ENCODE peak calls at places on chromosomes 6 and 20, in seven cellular contexts. One of them, this sample, is unnamed.

GRCh38 chr6:88371480-88371879 is 205.3 kb upstream of the CNR1 start:
- DNase-seq in upper lobe of right lung: no peak
- DNase-seq in coronary artery: no peak
- DNase-seq in heart right ventricle: no peak
- DNase-seq in progenitor cell of endocrine pancreas: no peak
- DNase-seq in IMR-90: no peak
- DNase-seq in hepatocyte: no peak
- DNase-seq in this sample: no peak

GRCh38 chr6:170230520-170231390 is 60.1 kb downstream of the DLL1 start:
- DNase-seq in coronary artery: no peak
- DNase-seq in progenitor cell of endocrine pancreas: no peak
- DNase-seq in hepatocyte: no peak
- DNase-seq in upper lobe of right lung: peak
- DNase-seq in IMR-90: no peak
- DNase-seq in heart right ventricle: peak
- DNase-seq in this sample: no peak

GRCh38 chr20:3129094-3129493 is 30.6 kb downstream of the FASTKD5 start:
- DNase-seq in heart right ventricle: no peak
- DNase-seq in hepatocyte: no peak
- DNase-seq in coronary artery: no peak
- DNase-seq in progenitor cell of endocrine pancreas: no peak
- DNase-seq in IMR-90: no peak
- DNase-seq in upper lobe of right lung: no peak
- DNase-seq in this sample: no peak

GRCh38 chr6:136613477-136613876 is 63.3 kb upstream of the MAP7 start:
- DNase-seq in coronary artery: no peak
- DNase-seq in IMR-90: peak
- DNase-seq in upper lobe of right lung: no peak
- DNase-seq in hepatocyte: no peak
- DNase-seq in heart right ventricle: no peak
- DNase-seq in progenitor cell of endocrine pancreas: no peak
- DNase-seq in this sample: no peak

GRCh38 chr6:32819729-32820128 is 2.9 kb upstream of the HLA-DOB start:
- DNase-seq in coronary artery: no peak
- DNase-seq in IMR-90: peak
- DNase-seq in progenitor cell of endocrine pancreas: no peak
- DNase-seq in hepatocyte: no peak
- DNase-seq in upper lobe of right lung: no peak
- DNase-seq in heart right ventricle: no peak
- DNase-seq in this sample: no peak

GRCh38 chr6:151067684-151068596 is 171.8 kb upstream of the AKAP12 start:
- DNase-seq in IMR-90: peak
- DNase-seq in hepatocyte: no peak
- DNase-seq in progenitor cell of endocrine pancreas: no peak
- DNase-seq in upper lobe of right lung: no peak
- DNase-seq in heart right ventricle: peak
- DNase-seq in coronary artery: peak
- DNase-seq in this sample: no peak

GRCh38 chr20:61439251-61439650 is 187.2 kb downstream of the CDH4 start:
- DNase-seq in progenitor cell of endocrine pancreas: no peak
- DNase-seq in heart right ventricle: no peak
- DNase-seq in upper lobe of right lung: no peak
- DNase-seq in IMR-90: no peak
- DNase-seq in hepatocyte: no peak
- DNase-seq in coronary artery: no peak
- DNase-seq in this sample: no peak

GRCh38 chr6:150719099-150719767 is 119.5 kb downstream of the PLEKHG1 start:
- DNase-seq in hepatocyte: no peak
- DNase-seq in IMR-90: peak
- DNase-seq in heart right ventricle: no peak
- DNase-seq in coronary artery: no peak
- DNase-seq in progenitor cell of endocrine pancreas: no peak
- DNase-seq in upper lobe of right lung: no peak
- DNase-seq in this sample: no peak

GRCh38 chr6:14212020-14212419 is 94.4 kb downstream of the CD83 start:
- DNase-seq in heart right ventricle: no peak
- DNase-seq in upper lobe of right lung: no peak
- DNase-seq in IMR-90: no peak
- DNase-seq in coronary artery: no peak
- DNase-seq in progenitor cell of endocrine pancreas: no peak
- DNase-seq in hepatocyte: no peak
- DNase-seq in this sample: no peak

GRCh38 chr6:133632206-133632605 is 256.7 kb upstream of the TCF21 start:
- DNase-seq in heart right ventricle: no peak
- DNase-seq in progenitor cell of endocrine pancreas: no peak
- DNase-seq in IMR-90: peak
- DNase-seq in hepatocyte: peak
- DNase-seq in coronary artery: no peak
- DNase-seq in upper lobe of right lung: no peak
- DNase-seq in this sample: no peak

GRCh38 chr20:8361008-8361652 is 229.1 kb downstream of the PLCB1 start:
- DNase-seq in progenitor cell of endocrine pancreas: no peak
- DNase-seq in IMR-90: peak
- DNase-seq in hepatocyte: no peak
- DNase-seq in upper lobe of right lung: no peak
- DNase-seq in heart right ventricle: no peak
- DNase-seq in coronary artery: no peak
- DNase-seq in this sample: no peak

GRCh38 chr20:8357703-8358102 is 225.6 kb downstream of the PLCB1 start:
- DNase-seq in hepatocyte: no peak
- DNase-seq in heart right ventricle: no peak
- DNase-seq in upper lobe of right lung: no peak
- DNase-seq in IMR-90: no peak
- DNase-seq in progenitor cell of endocrine pancreas: no peak
- DNase-seq in coronary artery: no peak
- DNase-seq in this sample: no peak

GRCh38 chr20:8362457-8362856 is 230.4 kb downstream of the PLCB1 start:
- DNase-seq in IMR-90: no peak
- DNase-seq in progenitor cell of endocrine pancreas: no peak
- DNase-seq in hepatocyte: no peak
- DNase-seq in heart right ventricle: no peak
- DNase-seq in coronary artery: no peak
- DNase-seq in upper lobe of right lung: no peak
- DNase-seq in this sample: no peak

GRCh38 chr20:8361779-8362178 is 229.7 kb downstream of the PLCB1 start:
- DNase-seq in heart right ventricle: no peak
- DNase-seq in IMR-90: no peak
- DNase-seq in coronary artery: no peak
- DNase-seq in progenitor cell of endocrine pancreas: no peak
- DNase-seq in upper lobe of right lung: no peak
- DNase-seq in hepatocyte: no peak
- DNase-seq in this sample: no peak

DNA sequence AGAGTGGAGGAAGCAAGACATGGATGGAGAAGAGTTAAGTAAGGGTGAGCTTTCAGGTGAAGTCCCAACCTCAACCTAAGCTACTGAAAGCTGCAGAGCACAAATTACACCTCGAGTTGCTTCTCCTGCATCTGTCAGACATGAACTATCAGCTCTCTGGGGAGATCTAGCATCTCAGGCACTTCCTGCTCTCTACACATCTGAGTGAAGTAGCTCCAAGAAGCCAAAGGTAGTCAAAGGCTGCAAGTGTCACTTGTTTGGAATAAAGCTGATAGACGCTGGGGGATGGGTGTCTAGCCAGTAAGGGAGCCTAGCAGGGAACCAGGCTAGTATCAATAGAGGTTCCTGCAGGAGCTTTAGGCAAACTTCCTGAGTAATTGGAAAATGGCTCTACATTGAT is 228.0 kb downstream of the PLCB1 start:
- DNase-seq in coronary artery: no peak
- DNase-seq in hepatocyte: no peak
- DNase-seq in IMR-90: no peak
- DNase-seq in upper lobe of right lung: no peak
- DNase-seq in progenitor cell of endocrine pancreas: no peak
- DNase-seq in heart right ventricle: no peak
- DNase-seq in this sample: no peak
- TF ChIP-seq CTCF in coronary artery: no peak
- TF ChIP-seq CTCF in hepatocyte: no peak
- TF ChIP-seq CTCF in IMR-90: no peak
- TF ChIP-seq CTCF in upper lobe of right lung: no peak
- TF ChIP-seq CTCF in progenitor cell of endocrine pancreas: no peak
- TF ChIP-seq CTCF in heart right ventricle: no peak
- TF ChIP-seq CTCF in this sample: no peak

DNA sequence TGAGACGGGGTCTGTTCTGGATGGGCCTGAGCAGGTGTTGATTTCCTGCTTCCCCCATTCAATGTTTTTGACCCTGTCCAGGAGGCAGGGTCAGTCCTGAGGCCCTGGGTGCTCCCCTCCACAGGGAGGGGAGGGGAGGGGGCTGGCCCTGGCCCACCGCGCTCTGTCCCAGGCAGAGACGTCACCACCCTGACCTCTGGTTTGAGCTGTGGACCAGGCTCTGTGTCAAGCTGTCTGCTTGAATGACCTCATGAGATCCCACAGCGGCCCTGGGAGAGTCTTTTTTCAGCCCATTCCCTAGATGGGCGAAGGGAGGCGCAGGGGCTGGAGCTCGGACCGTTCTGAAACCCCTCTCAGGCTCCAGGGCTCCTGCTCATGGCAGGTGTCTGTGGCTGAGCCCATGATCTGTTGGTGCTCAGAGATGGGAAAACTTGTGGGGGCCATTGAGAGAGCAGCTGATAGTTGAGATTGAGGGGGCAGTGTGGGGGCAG is 8.9 kb upstream of the LKAAEAR1 start:
- DNase-seq in heart right ventricle: no peak
- DNase-seq in upper lobe of right lung: no peak
- DNase-seq in IMR-90: no peak
- DNase-seq in coronary artery: no peak
- DNase-seq in hepatocyte: no peak
- DNase-seq in progenitor cell of endocrine pancreas: no peak
- DNase-seq in this sample: no peak
- TF ChIP-seq CTCF in heart right ventricle: no peak
- TF ChIP-seq CTCF in upper lobe of right lung: no peak
- TF ChIP-seq CTCF in IMR-90: no peak
- TF ChIP-seq CTCF in coronary artery: no peak
- TF ChIP-seq CTCF in hepatocyte: no peak
- TF ChIP-seq CTCF in progenitor cell of endocrine pancreas: no peak
- TF ChIP-seq CTCF in this sample: no peak

GRCh38 chr6:15515660-15516375 is 147.0 kb downstream of the DTNBP1 start:
- DNase-seq in upper lobe of right lung: no peak
- DNase-seq in progenitor cell of endocrine pancreas: no peak
- DNase-seq in heart right ventricle: no peak
- DNase-seq in IMR-90: no peak
- DNase-seq in coronary artery: no peak
- DNase-seq in hepatocyte: no peak
- DNase-seq in this sample: no peak
- TF ChIP-seq CTCF in upper lobe of right lung: no peak
- TF ChIP-seq CTCF in progenitor cell of endocrine pancreas: no peak
- TF ChIP-seq CTCF in heart right ventricle: peak
- TF ChIP-seq CTCF in IMR-90: no peak
- TF ChIP-seq CTCF in coronary artery: no peak
- TF ChIP-seq CTCF in hepatocyte: no peak
- TF ChIP-seq CTCF in this sample: no peak

DNA sequence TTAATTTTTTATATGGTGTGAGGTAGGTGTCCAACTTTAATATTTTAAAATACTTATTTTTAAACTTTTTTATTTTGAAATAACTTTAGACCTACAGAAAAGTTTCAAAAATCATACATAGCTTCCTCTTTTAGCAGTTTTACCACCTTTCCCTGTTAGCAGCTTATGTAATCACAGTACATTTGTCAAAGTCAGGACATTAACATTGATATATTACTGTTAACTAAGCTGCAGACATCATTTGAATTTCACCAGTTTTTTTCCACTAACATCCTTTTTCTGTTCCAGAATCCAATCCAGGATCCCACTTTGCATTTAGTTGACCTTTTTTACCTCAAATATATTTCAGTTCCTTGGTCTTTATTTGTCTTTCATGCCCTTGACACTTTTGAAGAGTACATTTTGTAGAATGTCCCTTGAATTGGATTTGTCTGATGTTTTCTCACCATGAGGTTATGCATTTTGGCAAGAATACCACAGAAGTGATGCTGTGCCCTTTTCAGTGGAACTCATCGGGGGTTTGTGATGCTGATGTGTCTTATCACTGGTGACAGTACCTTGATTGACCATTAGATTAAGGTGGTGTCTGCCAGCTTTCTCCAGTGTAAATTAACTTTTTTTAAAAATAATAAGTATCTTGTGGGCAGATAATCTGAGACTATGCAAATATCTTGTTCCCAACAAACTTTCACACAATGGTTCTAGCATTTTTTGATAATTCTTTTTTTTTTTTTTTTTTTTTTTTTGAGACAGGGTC is 33.4 kb downstream of the TTLL9 start:
- DNase-seq in hepatocyte: no peak
- DNase-seq in heart right ventricle: no peak
- DNase-seq in upper lobe of right lung: no peak
- DNase-seq in IMR-90: no peak
- DNase-seq in progenitor cell of endocrine pancreas: no peak
- DNase-seq in coronary artery: no peak
- DNase-seq in this sample: no peak
- TF ChIP-seq CTCF in hepatocyte: no peak
- TF ChIP-seq CTCF in heart right ventricle: no peak
- TF ChIP-seq CTCF in upper lobe of right lung: no peak
- TF ChIP-seq CTCF in IMR-90: no peak
- TF ChIP-seq CTCF in progenitor cell of endocrine pancreas: no peak
- TF ChIP-seq CTCF in coronary artery: no peak
- TF ChIP-seq CTCF in this sample: no peak

DNA sequence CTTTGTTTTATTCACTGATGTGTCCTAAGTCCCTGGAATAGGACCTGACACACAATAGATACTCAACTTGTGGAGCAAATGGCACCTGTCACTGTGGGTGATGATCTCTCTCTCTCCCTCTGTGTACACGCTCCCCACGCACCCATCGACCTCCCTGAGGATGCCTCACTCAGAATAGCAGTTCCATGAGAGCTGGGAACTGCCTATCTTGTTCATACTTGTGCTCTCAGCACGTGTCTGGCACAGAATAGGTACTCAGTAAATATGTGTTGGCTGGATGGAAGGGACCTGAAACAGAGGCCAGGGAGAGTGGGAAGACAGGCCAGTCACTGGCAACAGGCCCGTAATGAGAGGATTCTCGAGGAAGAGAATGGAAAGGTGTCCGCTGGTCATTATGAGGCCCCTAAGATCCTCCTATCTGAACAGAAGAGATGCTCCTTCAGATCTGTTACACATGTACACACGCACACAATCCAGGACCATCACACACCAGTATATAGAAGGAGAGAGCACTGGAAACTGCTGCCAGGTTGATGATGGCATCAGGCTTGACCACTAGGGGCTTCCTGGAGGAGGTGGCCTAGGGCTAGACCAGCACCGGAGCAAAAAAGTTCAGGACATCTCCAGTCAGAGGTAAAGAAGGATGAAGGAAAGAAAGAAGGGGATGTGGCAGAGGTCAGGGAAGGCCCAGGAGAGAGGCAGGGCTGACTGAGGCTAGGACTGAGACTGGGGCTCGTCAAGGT is 30.9 kb downstream of the VEGFA start:
- DNase-seq in IMR-90: no peak
- DNase-seq in upper lobe of right lung: no peak
- DNase-seq in hepatocyte: no peak
- DNase-seq in coronary artery: no peak
- DNase-seq in progenitor cell of endocrine pancreas: no peak
- DNase-seq in heart right ventricle: no peak
- DNase-seq in this sample: no peak
- TF ChIP-seq CTCF in IMR-90: no peak
- TF ChIP-seq CTCF in upper lobe of right lung: no peak
- TF ChIP-seq CTCF in hepatocyte: no peak
- TF ChIP-seq CTCF in coronary artery: no peak
- TF ChIP-seq CTCF in progenitor cell of endocrine pancreas: peak
- TF ChIP-seq CTCF in heart right ventricle: no peak
- TF ChIP-seq CTCF in this sample: no peak

GRCh38 chr20:31607640-31608255 is 2.7 kb downstream of the ID1 start:
- DNase-seq in hepatocyte: no peak
- DNase-seq in upper lobe of right lung: no peak
- DNase-seq in coronary artery: no peak
- DNase-seq in heart right ventricle: no peak
- DNase-seq in progenitor cell of endocrine pancreas: no peak
- DNase-seq in IMR-90: no peak
- DNase-seq in this sample: peak
- TF ChIP-seq CTCF in hepatocyte: no peak
- TF ChIP-seq CTCF in upper lobe of right lung: no peak
- TF ChIP-seq CTCF in coronary artery: no peak
- TF ChIP-seq CTCF in heart right ventricle: no peak
- TF ChIP-seq CTCF in progenitor cell of endocrine pancreas: no peak
- TF ChIP-seq CTCF in IMR-90: no peak
- TF ChIP-seq CTCF in this sample: no peak

This sample was measured in GM20000.